ENCODE peak calls at places on chromosomes 5 and 9, in six cellular contexts. Z, W, G, K, R and A are unnamed samples.

GRCh38 chr9:27432308-27432707 is 91.8 kb upstream of the IFNK start:
- DNase-seq in G (no peak), R (no peak), W (no peak), Z (no peak), K (no peak), A (no peak)

GRCh38 chr5:1727571-1727970 is 72.1 kb downstream of the MRPL36 start:
- DNase-seq in Z (no peak), K (peak), G (no peak), W (no peak), R (peak), A (no peak)

GRCh38 chr5:77073667-77074066 is 13.4 kb downstream of the ZBED3 start:
- DNase-seq in G (no peak), K (no peak), W (peak), R (no peak), Z (peak), A (no peak)

GRCh38 chr9:21856301-21857094 is 54.1 kb downstream of the MTAP start:
- DNase-seq in R (no peak), W (peak), Z (no peak), G (peak), K (no peak), A (no peak)

GRCh38 chr9:121992571-121993212 is 100.4 kb downstream of the TTLL11 start:
- DNase-seq in K (no peak), Z (peak), G (peak), R (peak), W (peak), A (peak)

GRCh38 chr9:110282023-110282766 is 25.9 kb upstream of the TXN start:
- DNase-seq in Z (no peak), W (no peak), R (no peak), K (no peak), G (no peak), A (no peak)

GRCh38 chr9:136961279-136962065 is 9.4 kb downstream of the LCN12 start:
- DNase-seq in Z (no peak), R (no peak), G (no peak), W (no peak), K (no peak), A (no peak)

GRCh38 chr9:92100237-92100911 is 14.8 kb downstream of the SPTLC1 start:
- DNase-seq in R (no peak), G (peak), K (no peak), Z (no peak), W (peak), A (no peak)

GRCh38 chr5:146539973-146540372 is 24.0 kb upstream of the GPR151 start:
- DNase-seq in Z (no peak), G (peak), W (no peak), K (no peak), R (no peak), A (no peak)

GRCh38 chr9:118533101-118533500 is 828.9 kb downstream of the TLR4 start:
- DNase-seq in R (no peak), G (no peak), K (no peak), W (peak), Z (no peak), A (no peak)

GRCh38 chr5:138077064-138077696 is 6.7 kb upstream of the WNT8A start:
- DNase-seq in K (peak), Z (peak), G (peak), W (peak), R (peak), A (peak)

GRCh38 chr5:64569880-64570279 is 64.1 kb downstream of the RGS7BP start:
- DNase-seq in G (no peak), Z (no peak), W (no peak), R (no peak), K (no peak), A (no peak)

GRCh38 chr5:35186749-35187148 is 43.5 kb downstream of the PRLR start:
- DNase-seq in R (no peak), G (no peak), K (no peak), Z (no peak), W (no peak), A (no peak)

GRCh38 chr9:34630402-34631154 is 1.7 kb upstream of the ARID3C start:
- DNase-seq in Z (no peak), K (no peak), W (peak), G (no peak), R (no peak), A (no peak)

GRCh38 chr9:34625087-34625486 is 3.8 kb downstream of the ARID3C start:
- DNase-seq in R (no peak), W (no peak), G (no peak), Z (no peak), K (no peak), A (no peak)

GRCh38 chr9:34627716-34628655 is 880 bp downstream of the ARID3C start:
- DNase-seq in Z (no peak), K (no peak), R (no peak), W (no peak), G (no peak), A (no peak)

GRCh38 chr9:34629492-34629809 is 585 bp upstream of the ARID3C start:
- DNase-seq in G (no peak), K (no peak), Z (no peak), W (no peak), R (no peak), A (no peak)

GRCh38 chr9:34628656-34629491 is at the start of gene ARID3C:
- DNase-seq in G (peak), W (peak), R (peak), K (peak), Z (peak), A (no peak)
- TF ChIP-seq EZH2 in G (no peak), W (peak), R (peak), K (peak), Z (no peak), A (no peak)

DNA sequence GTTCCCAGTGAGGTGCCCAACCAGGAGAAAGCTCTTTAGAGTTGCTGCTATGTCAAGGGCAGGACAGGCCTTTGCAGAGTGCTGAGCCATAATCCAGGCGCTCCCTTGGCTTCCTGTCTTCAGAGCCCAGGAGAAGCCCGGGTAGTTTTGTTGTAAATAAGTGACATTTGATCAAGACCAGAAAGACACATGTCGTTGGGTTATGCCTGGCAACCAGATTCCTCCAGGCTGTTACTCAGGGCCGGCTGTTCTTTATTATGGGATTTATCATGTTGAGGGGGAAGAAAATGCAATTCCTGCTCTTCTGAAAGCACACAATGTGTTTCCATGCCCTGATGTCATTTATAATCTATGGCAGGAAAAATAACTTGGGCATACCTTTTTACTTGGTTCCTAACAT is 39.3 kb upstream of the SEMA4D start:
- DNase-seq in R (no peak), G (no peak), Z (no peak), W (no peak), K (no peak), A (no peak)
- H3K27ac ChIP-seq in R (no peak), G (no peak), Z (no peak), W (no peak), K (no peak), A (peak)

GRCh38 chr9:113687680-113688371 is 188.3 kb upstream of the ZNF618 start:
- DNase-seq in R (peak), G (no peak), W (no peak), Z (no peak), K (peak), A (no peak)

GRCh38 chr9:113694912-113695900 is 180.9 kb upstream of the ZNF618 start:
- DNase-seq in W (no peak), G (peak), R (no peak), K (no peak), Z (no peak), A (peak)

GRCh38 chr9:113687107-113687679 is 188.9 kb upstream of the ZNF618 start:
- DNase-seq in G (no peak), K (no peak), Z (no peak), R (no peak), W (no peak), A (no peak)

GRCh38 chr9:113692264-113692663 is 183.8 kb upstream of the ZNF618 start:
- DNase-seq in R (no peak), G (no peak), K (no peak), W (no peak), Z (no peak), A (no peak)

GRCh38 chr9:113690055-113690740 is 185.9 kb upstream of the ZNF618 start:
- DNase-seq in G (no peak), Z (no peak), R (peak), W (no peak), K (no peak), A (no peak)
- TF ChIP-seq EZH2 in G (no peak), Z (no peak), R (no peak), W (no peak), K (no peak), A (no peak)

DNA sequence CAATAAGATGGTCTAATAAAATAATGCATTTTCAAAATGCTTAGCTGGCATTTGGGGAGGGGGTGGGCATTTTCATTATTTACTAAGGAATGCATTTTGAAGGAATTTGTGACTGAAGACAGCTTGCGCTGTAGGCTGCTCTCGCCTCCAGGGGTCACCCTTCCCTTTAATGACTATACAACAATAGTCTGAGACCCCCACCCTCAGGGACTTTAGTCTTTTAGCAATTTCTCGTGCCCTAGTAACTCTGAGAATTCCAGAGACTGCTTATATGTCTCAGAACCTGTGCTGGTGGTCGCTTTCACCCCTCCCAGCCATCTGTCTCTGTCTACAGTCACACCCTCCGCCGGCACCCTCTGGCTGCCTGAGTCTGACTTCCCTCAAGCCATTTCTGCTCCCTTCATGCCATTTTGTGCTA is 671.5 kb downstream of the NR2F1-AS1 start:
- DNase-seq in Z (no peak), G (peak), W (peak), R (peak), K (peak), A (peak)
- H3K27ac ChIP-seq in Z (no peak), G (no peak), W (no peak), R (no peak), K (no peak), A (no peak)

GRCh38 chr9:134294228-134295071 is 31.8 kb upstream of the RXRA start:
- DNase-seq in K (no peak), G (no peak), W (peak), R (peak), Z (no peak), A (no peak)

GRCh38 chr9:134295746-134296250 is 30.5 kb upstream of the RXRA start:
- DNase-seq in G (no peak), Z (no peak), K (no peak), W (no peak), R (no peak), A (no peak)

GRCh38 chr9:134296301-134297081 is 29.8 kb upstream of the RXRA start:
- DNase-seq in W (no peak), K (no peak), Z (no peak), G (no peak), R (no peak), A (no peak)

GRCh38 chr9:134293576-134294227 is 32.6 kb upstream of the RXRA start:
- DNase-seq in Z (no peak), W (peak), G (no peak), K (no peak), R (no peak), A (no peak)

GRCh38 chr9:134295101-134295745 is 31.0 kb upstream of the RXRA start:
- DNase-seq in W (no peak), K (no peak), R (no peak), Z (no peak), G (no peak), A (no peak)
- TF ChIP-seq EZH2 in W (no peak), K (no peak), R (no peak), Z (no peak), G (no peak), A (no peak)

DNA sequence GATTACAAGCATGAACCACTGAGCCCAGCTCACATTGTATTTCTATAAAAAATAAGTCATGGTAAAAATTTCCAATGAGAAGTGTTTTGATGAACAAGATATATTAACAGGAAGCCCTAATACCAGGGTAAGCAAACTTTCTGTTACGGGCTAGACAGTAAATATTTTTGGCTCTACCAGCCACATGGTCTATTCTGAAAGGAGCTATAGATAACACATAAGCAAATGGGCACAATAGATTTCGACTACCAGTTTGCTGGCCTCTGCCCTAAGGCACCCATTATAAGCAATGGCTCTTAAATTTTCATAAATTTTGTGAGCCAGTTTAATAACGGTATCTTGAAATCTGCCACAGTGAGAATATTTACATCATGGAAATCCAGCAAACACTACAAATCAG is 8.1 kb downstream of the UBQLN1 start:
- DNase-seq in W (no peak), Z (no peak), K (no peak), G (no peak), R (no peak), A (no peak)
- H3K27ac ChIP-seq in W (no peak), Z (no peak), K (no peak), G (no peak), R (no peak), A (no peak)

GRCh38 chr5:179345429-179346321 is at the start of gene ADAMTS2:
- DNase-seq in W (peak), Z (peak), G (no peak), K (peak), R (peak), A (peak)
- TF ChIP-seq EZH2 in W (no peak), Z (no peak), G (no peak), K (peak), R (peak), A (peak)

DNA sequence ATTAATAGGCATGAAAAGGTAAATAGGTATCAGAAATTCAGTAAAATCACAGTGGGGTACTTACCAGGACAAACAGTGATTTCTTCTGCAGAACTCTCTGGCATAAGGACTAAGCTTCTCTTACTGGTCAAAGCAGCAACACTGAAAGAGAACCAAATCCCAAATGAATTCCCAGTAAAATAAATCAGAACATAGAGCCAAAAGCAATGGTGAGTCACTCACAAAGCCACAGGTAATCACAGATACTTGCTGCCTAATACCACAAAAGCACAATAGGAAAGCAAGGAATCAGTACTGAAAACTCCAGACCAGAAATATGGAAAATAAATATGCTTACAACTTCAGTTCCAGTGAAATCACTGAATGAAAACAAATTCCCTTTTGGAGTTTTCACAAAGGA is 50.7 kb downstream of the UIMC1 start:
- DNase-seq in Z (no peak), G (peak), R (no peak), K (no peak), W (peak), A (no peak)
- H3K27ac ChIP-seq in Z (no peak), G (no peak), R (peak), K (no peak), W (no peak), A (no peak)